ENCODE peak calls at places on chromosomes 1 and 21, in six cellular contexts. One of them, this sample, is unnamed.

GRCh38 chr1:56478734-56479133 is 100.6 kb downstream of the PLPP3 start:
- DNase-seq in AG09309: no peak
- DNase-seq in fibroblast of mammary gland: no peak
- DNase-seq in pancreas: no peak
- DNase-seq in IMR-90: no peak
- DNase-seq in GM06990: no peak
- DNase-seq in this sample: no peak

GRCh38 chr1:30695481-30695880 is 27.9 kb downstream of the MATN1 start:
- DNase-seq in fibroblast of mammary gland: peak
- DNase-seq in AG09309: peak
- DNase-seq in pancreas: no peak
- DNase-seq in GM06990: no peak
- DNase-seq in IMR-90: no peak
- DNase-seq in this sample: no peak

GRCh38 chr1:47333922-47334764 is 553 bp downstream of the CMPK1 start:
- DNase-seq in pancreas: peak
- DNase-seq in fibroblast of mammary gland: peak
- DNase-seq in IMR-90: peak
- DNase-seq in GM06990: peak
- DNase-seq in AG09309: no peak
- DNase-seq in this sample: peak

GRCh38 chr1:196734006-196734405 is 40.6 kb upstream of the CFHR3 start:
- DNase-seq in fibroblast of mammary gland: no peak
- DNase-seq in GM06990: no peak
- DNase-seq in AG09309: no peak
- DNase-seq in IMR-90: no peak
- DNase-seq in pancreas: no peak
- DNase-seq in this sample: no peak

GRCh38 chr1:173445164-173445563 is 32.0 kb upstream of the PRDX6 start:
- DNase-seq in fibroblast of mammary gland: no peak
- DNase-seq in IMR-90: no peak
- DNase-seq in pancreas: no peak
- DNase-seq in AG09309: no peak
- DNase-seq in GM06990: no peak
- DNase-seq in this sample: no peak

GRCh38 chr1:59765036-59765730 is 49.6 kb upstream of the HOOK1 start:
- DNase-seq in AG09309: no peak
- DNase-seq in GM06990: no peak
- DNase-seq in IMR-90: no peak
- DNase-seq in pancreas: no peak
- DNase-seq in fibroblast of mammary gland: no peak
- DNase-seq in this sample: no peak

GRCh38 chr1:7422561-7422960 is 348.5 kb upstream of the VAMP3 start:
- DNase-seq in IMR-90: no peak
- DNase-seq in pancreas: no peak
- DNase-seq in AG09309: no peak
- DNase-seq in GM06990: no peak
- DNase-seq in fibroblast of mammary gland: no peak
- DNase-seq in this sample: no peak

GRCh38 chr21:45129231-45129923 is 55.0 kb downstream of the ADARB1 start:
- DNase-seq in fibroblast of mammary gland: peak
- DNase-seq in pancreas: no peak
- DNase-seq in IMR-90: peak
- DNase-seq in GM06990: no peak
- DNase-seq in AG09309: no peak
- DNase-seq in this sample: peak

GRCh38 chr1:153841463-153841994 is 66.3 kb downstream of the SLC27A3 start:
- DNase-seq in pancreas: no peak
- DNase-seq in fibroblast of mammary gland: peak
- DNase-seq in AG09309: peak
- DNase-seq in IMR-90: peak
- DNase-seq in GM06990: no peak
- DNase-seq in this sample: no peak

GRCh38 chr21:29789393-29789792 is 150.4 kb downstream of the GRIK1 start:
- DNase-seq in pancreas: no peak
- DNase-seq in AG09309: no peak
- DNase-seq in GM06990: no peak
- DNase-seq in fibroblast of mammary gland: no peak
- DNase-seq in IMR-90: no peak
- DNase-seq in this sample: no peak

GRCh38 chr1:112502827-112503226 is 5.9 kb upstream of the WNT2B start:
- DNase-seq in GM06990: no peak
- DNase-seq in IMR-90: no peak
- DNase-seq in fibroblast of mammary gland: peak
- DNase-seq in AG09309: no peak
- DNase-seq in pancreas: no peak
- DNase-seq in this sample: no peak

GRCh38 chr1:207407655-207408256 is 46.4 kb upstream of the CR2 start:
- DNase-seq in AG09309: peak
- DNase-seq in IMR-90: peak
- DNase-seq in GM06990: no peak
- DNase-seq in pancreas: no peak
- DNase-seq in fibroblast of mammary gland: peak
- DNase-seq in this sample: no peak

GRCh38 chr1:51345300-51345687 is 14.9 kb upstream of the TTC39A start:
- DNase-seq in pancreas: no peak
- DNase-seq in IMR-90: no peak
- DNase-seq in GM06990: no peak
- DNase-seq in AG09309: no peak
- DNase-seq in fibroblast of mammary gland: no peak
- DNase-seq in this sample: no peak

GRCh38 chr1:54982739-54983138 is 2.3 kb downstream of the TMEM61 start:
- DNase-seq in GM06990: no peak
- DNase-seq in IMR-90: no peak
- DNase-seq in fibroblast of mammary gland: no peak
- DNase-seq in AG09309: no peak
- DNase-seq in pancreas: no peak
- DNase-seq in this sample: no peak

GRCh38 chr1:149997585-149998262 is 12.8 kb downstream of the OTUD7B start:
- DNase-seq in pancreas: no peak
- DNase-seq in fibroblast of mammary gland: no peak
- DNase-seq in AG09309: no peak
- DNase-seq in GM06990: peak
- DNase-seq in IMR-90: no peak
- DNase-seq in this sample: no peak

GRCh38 chr1:192759104-192759503 is 49.7 kb upstream of the RGS2 start:
- DNase-seq in IMR-90: no peak
- DNase-seq in pancreas: no peak
- DNase-seq in GM06990: no peak
- DNase-seq in fibroblast of mammary gland: no peak
- DNase-seq in AG09309: no peak
- DNase-seq in this sample: no peak

GRCh38 chr1:77316006-77316405 is 34.2 kb downstream of the AK5 start:
- DNase-seq in AG09309: peak
- DNase-seq in pancreas: no peak
- DNase-seq in fibroblast of mammary gland: peak
- DNase-seq in GM06990: no peak
- DNase-seq in IMR-90: peak
- DNase-seq in this sample: no peak

GRCh38 chr1:18481921-18482701 is 1.4 kb downstream of the KLHDC7A start:
- DNase-seq in pancreas: no peak
- DNase-seq in AG09309: no peak
- DNase-seq in GM06990: no peak
- DNase-seq in IMR-90: no peak
- DNase-seq in fibroblast of mammary gland: no peak
- DNase-seq in this sample: no peak

GRCh38 chr1:223748773-223749733 is 36.7 kb downstream of the CAPN2 start:
- DNase-seq in IMR-90: peak
- DNase-seq in fibroblast of mammary gland: peak
- DNase-seq in GM06990: peak
- DNase-seq in AG09309: no peak
- DNase-seq in pancreas: peak
- DNase-seq in this sample: peak

GRCh38 chr1:223745731-223746130 is 33.4 kb downstream of the CAPN2 start:
- DNase-seq in fibroblast of mammary gland: peak
- DNase-seq in AG09309: no peak
- DNase-seq in IMR-90: peak
- DNase-seq in pancreas: no peak
- DNase-seq in GM06990: no peak
- DNase-seq in this sample: no peak

GRCh38 chr1:223750730-223751572 is 38.6 kb downstream of the CAPN2 start:
- DNase-seq in AG09309: no peak
- DNase-seq in fibroblast of mammary gland: no peak
- DNase-seq in IMR-90: no peak
- DNase-seq in pancreas: no peak
- DNase-seq in GM06990: no peak
- DNase-seq in this sample: no peak

GRCh38 chr1:223747838-223748335 is 35.5 kb downstream of the CAPN2 start:
- DNase-seq in IMR-90: peak
- DNase-seq in AG09309: no peak
- DNase-seq in fibroblast of mammary gland: peak
- DNase-seq in pancreas: peak
- DNase-seq in GM06990: no peak
- DNase-seq in this sample: peak

DNA sequence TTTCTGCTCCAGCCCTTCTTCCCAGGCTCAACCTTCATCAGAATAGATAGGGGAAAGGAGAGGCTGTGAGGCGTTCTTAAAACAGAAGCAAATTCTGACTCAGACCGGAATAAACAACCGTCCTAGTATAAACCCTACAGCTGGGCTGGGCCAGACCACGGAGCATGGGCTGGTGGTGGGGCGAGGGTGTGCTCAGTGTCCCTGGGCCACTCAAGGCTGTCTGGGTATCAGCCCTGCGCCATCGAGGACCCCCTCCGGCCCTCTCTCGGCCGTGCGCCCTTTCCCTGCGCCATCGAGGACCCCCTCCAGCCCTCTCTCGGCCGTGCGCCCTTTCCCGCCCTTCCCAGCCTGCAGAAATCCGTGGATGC is 36.0 kb downstream of the CAPN2 start:
- DNase-seq in fibroblast of mammary gland: peak
- DNase-seq in AG09309: no peak
- DNase-seq in pancreas: no peak
- DNase-seq in IMR-90: peak
- DNase-seq in GM06990: no peak
- DNase-seq in this sample: peak
- H3K4me3 ChIP-seq in fibroblast of mammary gland: no peak
- H3K4me3 ChIP-seq in AG09309: no peak
- H3K4me3 ChIP-seq in pancreas: no peak
- H3K4me3 ChIP-seq in IMR-90: no peak
- H3K4me3 ChIP-seq in GM06990: peak
- H3K4me3 ChIP-seq in this sample: no peak

GRCh38 chr1:155191904-155192303 is 15.8 kb downstream of the THBS3 start:
- DNase-seq in pancreas: peak
- DNase-seq in AG09309: no peak
- DNase-seq in IMR-90: no peak
- DNase-seq in GM06990: no peak
- DNase-seq in fibroblast of mammary gland: no peak
- DNase-seq in this sample: no peak
- H3K4me3 ChIP-seq in pancreas: peak
- H3K4me3 ChIP-seq in AG09309: no peak
- H3K4me3 ChIP-seq in IMR-90: no peak
- H3K4me3 ChIP-seq in GM06990: no peak
- H3K4me3 ChIP-seq in fibroblast of mammary gland: no peak
- H3K4me3 ChIP-seq in this sample: no peak

DNA sequence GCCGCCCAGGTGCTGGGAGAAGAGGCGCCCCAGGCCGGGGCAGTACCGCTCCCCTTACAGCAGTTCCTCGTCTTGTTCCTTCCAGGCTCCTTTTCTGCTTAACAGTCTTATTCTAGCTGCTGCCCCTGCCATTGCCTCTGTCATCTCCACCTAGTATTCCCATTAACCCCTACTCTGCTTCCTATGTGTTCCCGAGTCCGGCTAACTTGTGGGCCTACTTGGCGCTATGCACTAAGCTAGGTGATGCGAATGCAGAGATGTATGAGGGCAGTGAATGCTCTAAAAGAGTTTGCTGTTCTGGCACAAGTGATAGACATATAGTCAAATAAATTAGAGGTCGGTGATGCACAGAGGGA is 276 bp upstream of the IQGAP3 start:
- DNase-seq in pancreas: no peak
- DNase-seq in AG09309: no peak
- DNase-seq in fibroblast of mammary gland: no peak
- DNase-seq in IMR-90: no peak
- DNase-seq in GM06990: no peak
- DNase-seq in this sample: no peak
- H3K4me3 ChIP-seq in pancreas: no peak
- H3K4me3 ChIP-seq in AG09309: peak
- H3K4me3 ChIP-seq in fibroblast of mammary gland: peak
- H3K4me3 ChIP-seq in IMR-90: no peak
- H3K4me3 ChIP-seq in GM06990: peak
- H3K4me3 ChIP-seq in this sample: peak

GRCh38 chr21:28099296-28099695 is 893.4 kb downstream of the LTN1 start:
- DNase-seq in pancreas: peak
- DNase-seq in AG09309: no peak
- DNase-seq in fibroblast of mammary gland: peak
- DNase-seq in IMR-90: peak
- DNase-seq in GM06990: no peak
- DNase-seq in this sample: no peak
- H3K4me3 ChIP-seq in pancreas: no peak
- H3K4me3 ChIP-seq in AG09309: no peak
- H3K4me3 ChIP-seq in fibroblast of mammary gland: no peak
- H3K4me3 ChIP-seq in IMR-90: no peak
- H3K4me3 ChIP-seq in GM06990: no peak
- H3K4me3 ChIP-seq in this sample: no peak

GRCh38 chr1:204829133-204829532 is 41.5 kb upstream of the NFASC start:
- DNase-seq in AG09309: no peak
- DNase-seq in fibroblast of mammary gland: no peak
- DNase-seq in pancreas: no peak
- DNase-seq in IMR-90: no peak
- DNase-seq in GM06990: no peak
- DNase-seq in this sample: no peak
- H3K4me3 ChIP-seq in AG09309: peak
- H3K4me3 ChIP-seq in fibroblast of mammary gland: peak
- H3K4me3 ChIP-seq in pancreas: no peak
- H3K4me3 ChIP-seq in IMR-90: no peak
- H3K4me3 ChIP-seq in GM06990: no peak
- H3K4me3 ChIP-seq in this sample: no peak

This sample was measured in endothelial cell of umbilical vein.